ENCODE peak calls at places on chromosomes 5 and 9, in ten cellular contexts. One of them, this sample, is unnamed.

GRCh38 chr9:110095776-110096175 is 112.2 kb downstream of the C9orf152 start:
- DNase-seq in nucleus accumbens: no peak
- DNase-seq in NCI-H2081: no peak
- DNase-seq in KG1: no peak
- DNase-seq in effector CD8-positive, alpha-beta T cell: no peak
- DNase-seq in M059J: peak
- DNase-seq in DND-41: no peak
- DNase-seq in stimulated activated CD4-positive, alpha-beta T cell treated with anti-CD3 and anti-CD28 coated beads, Interleukin-2, amount 100 ng/mL, for 24 hours: no peak
- DNase-seq in CD4-positive, CD25-positive, alpha-beta regulatory T cell: no peak
- DNase-seq in tibial artery: no peak
- DNase-seq in this sample: no peak

GRCh38 chr5:119726544-119726943 is 97.2 kb downstream of the FAM170A start:
- DNase-seq in nucleus accumbens: no peak
- DNase-seq in NCI-H2081: no peak
- DNase-seq in KG1: no peak
- DNase-seq in effector CD8-positive, alpha-beta T cell: no peak
- DNase-seq in M059J: no peak
- DNase-seq in DND-41: no peak
- DNase-seq in stimulated activated CD4-positive, alpha-beta T cell treated with anti-CD3 and anti-CD28 coated beads, Interleukin-2, amount 100 ng/mL, for 24 hours: no peak
- DNase-seq in CD4-positive, CD25-positive, alpha-beta regulatory T cell: no peak
- DNase-seq in tibial artery: no peak
- DNase-seq in this sample: no peak

GRCh38 chr5:92969191-92969780 is 611.7 kb downstream of the NR2F1-AS1 start:
- DNase-seq in nucleus accumbens: no peak
- DNase-seq in NCI-H2081: no peak
- DNase-seq in KG1: no peak
- DNase-seq in effector CD8-positive, alpha-beta T cell: no peak
- DNase-seq in M059J: no peak
- DNase-seq in DND-41: no peak
- DNase-seq in stimulated activated CD4-positive, alpha-beta T cell treated with anti-CD3 and anti-CD28 coated beads, Interleukin-2, amount 100 ng/mL, for 24 hours: no peak
- DNase-seq in CD4-positive, CD25-positive, alpha-beta regulatory T cell: no peak
- DNase-seq in tibial artery: no peak
- DNase-seq in this sample: no peak

GRCh38 chr5:74281191-74281590 is 359.3 kb downstream of the ENC1 start:
- DNase-seq in nucleus accumbens: no peak
- DNase-seq in NCI-H2081: no peak
- DNase-seq in KG1: no peak
- DNase-seq in effector CD8-positive, alpha-beta T cell: no peak
- DNase-seq in M059J: no peak
- DNase-seq in DND-41: no peak
- DNase-seq in stimulated activated CD4-positive, alpha-beta T cell treated with anti-CD3 and anti-CD28 coated beads, Interleukin-2, amount 100 ng/mL, for 24 hours: no peak
- DNase-seq in CD4-positive, CD25-positive, alpha-beta regulatory T cell: no peak
- DNase-seq in tibial artery: no peak
- DNase-seq in this sample: peak

GRCh38 chr9:135602789-135603481 is 36.4 kb downstream of the GLT6D1 start:
- DNase-seq in nucleus accumbens: no peak
- DNase-seq in NCI-H2081: no peak
- DNase-seq in KG1: peak
- DNase-seq in effector CD8-positive, alpha-beta T cell: peak
- DNase-seq in M059J: peak
- DNase-seq in DND-41: peak
- DNase-seq in stimulated activated CD4-positive, alpha-beta T cell treated with anti-CD3 and anti-CD28 coated beads, Interleukin-2, amount 100 ng/mL, for 24 hours: peak
- DNase-seq in CD4-positive, CD25-positive, alpha-beta regulatory T cell: peak
- DNase-seq in tibial artery: peak
- DNase-seq in this sample: no peak

GRCh38 chr5:152349683-152350526 is 55.2 kb downstream of the NMUR2 start:
- DNase-seq in nucleus accumbens: no peak
- DNase-seq in NCI-H2081: peak
- DNase-seq in KG1: no peak
- DNase-seq in effector CD8-positive, alpha-beta T cell: no peak
- DNase-seq in M059J: peak
- DNase-seq in DND-41: peak
- DNase-seq in stimulated activated CD4-positive, alpha-beta T cell treated with anti-CD3 and anti-CD28 coated beads, Interleukin-2, amount 100 ng/mL, for 24 hours: peak
- DNase-seq in CD4-positive, CD25-positive, alpha-beta regulatory T cell: no peak
- DNase-seq in tibial artery: no peak
- DNase-seq in this sample: peak

GRCh38 chr5:1699394-1699793 is 100.2 kb downstream of the MRPL36 start:
- DNase-seq in nucleus accumbens: no peak
- DNase-seq in NCI-H2081: no peak
- DNase-seq in KG1: no peak
- DNase-seq in effector CD8-positive, alpha-beta T cell: no peak
- DNase-seq in M059J: no peak
- DNase-seq in DND-41: no peak
- DNase-seq in stimulated activated CD4-positive, alpha-beta T cell treated with anti-CD3 and anti-CD28 coated beads, Interleukin-2, amount 100 ng/mL, for 24 hours: no peak
- DNase-seq in CD4-positive, CD25-positive, alpha-beta regulatory T cell: no peak
- DNase-seq in tibial artery: no peak
- DNase-seq in this sample: no peak

GRCh38 chr5:116566251-116566650 is 8.4 kb downstream of the SEMA6A start:
- DNase-seq in nucleus accumbens: no peak
- DNase-seq in NCI-H2081: no peak
- DNase-seq in KG1: no peak
- DNase-seq in effector CD8-positive, alpha-beta T cell: no peak
- DNase-seq in M059J: no peak
- DNase-seq in DND-41: no peak
- DNase-seq in stimulated activated CD4-positive, alpha-beta T cell treated with anti-CD3 and anti-CD28 coated beads, Interleukin-2, amount 100 ng/mL, for 24 hours: no peak
- DNase-seq in CD4-positive, CD25-positive, alpha-beta regulatory T cell: no peak
- DNase-seq in tibial artery: no peak
- DNase-seq in this sample: no peak

GRCh38 chr5:14869286-14870164 is 2.1 kb downstream of the ANKH start:
- DNase-seq in nucleus accumbens: peak
- DNase-seq in NCI-H2081: no peak
- DNase-seq in KG1: no peak
- DNase-seq in effector CD8-positive, alpha-beta T cell: no peak
- DNase-seq in M059J: no peak
- DNase-seq in DND-41: peak
- DNase-seq in stimulated activated CD4-positive, alpha-beta T cell treated with anti-CD3 and anti-CD28 coated beads, Interleukin-2, amount 100 ng/mL, for 24 hours: peak
- DNase-seq in CD4-positive, CD25-positive, alpha-beta regulatory T cell: no peak
- DNase-seq in tibial artery: no peak
- DNase-seq in this sample: no peak

GRCh38 chr9:5514608-5515260 is 4.4 kb downstream of the PDCD1LG2 start:
- DNase-seq in nucleus accumbens: no peak
- DNase-seq in NCI-H2081: no peak
- DNase-seq in KG1: no peak
- DNase-seq in effector CD8-positive, alpha-beta T cell: no peak
- DNase-seq in M059J: peak
- DNase-seq in DND-41: no peak
- DNase-seq in stimulated activated CD4-positive, alpha-beta T cell treated with anti-CD3 and anti-CD28 coated beads, Interleukin-2, amount 100 ng/mL, for 24 hours: no peak
- DNase-seq in CD4-positive, CD25-positive, alpha-beta regulatory T cell: no peak
- DNase-seq in tibial artery: no peak
- DNase-seq in this sample: no peak

GRCh38 chr5:150376799-150377771 is 19.6 kb downstream of the TCOF1 start:
- DNase-seq in nucleus accumbens: no peak
- DNase-seq in NCI-H2081: no peak
- DNase-seq in KG1: no peak
- DNase-seq in effector CD8-positive, alpha-beta T cell: no peak
- DNase-seq in M059J: peak
- DNase-seq in DND-41: no peak
- DNase-seq in stimulated activated CD4-positive, alpha-beta T cell treated with anti-CD3 and anti-CD28 coated beads, Interleukin-2, amount 100 ng/mL, for 24 hours: no peak
- DNase-seq in CD4-positive, CD25-positive, alpha-beta regulatory T cell: no peak
- DNase-seq in tibial artery: no peak
- DNase-seq in this sample: no peak

GRCh38 chr5:160188151-160188967 is 40.9 kb upstream of the FABP6 start:
- DNase-seq in nucleus accumbens: no peak
- DNase-seq in NCI-H2081: no peak
- DNase-seq in KG1: no peak
- DNase-seq in effector CD8-positive, alpha-beta T cell: no peak
- DNase-seq in M059J: peak
- DNase-seq in DND-41: no peak
- DNase-seq in stimulated activated CD4-positive, alpha-beta T cell treated with anti-CD3 and anti-CD28 coated beads, Interleukin-2, amount 100 ng/mL, for 24 hours: no peak
- DNase-seq in CD4-positive, CD25-positive, alpha-beta regulatory T cell: no peak
- DNase-seq in tibial artery: peak
- DNase-seq in this sample: no peak

GRCh38 chr5:13921573-13921972 is 22.9 kb downstream of the DNAH5 start:
- DNase-seq in nucleus accumbens: no peak
- DNase-seq in NCI-H2081: no peak
- DNase-seq in KG1: no peak
- DNase-seq in effector CD8-positive, alpha-beta T cell: no peak
- DNase-seq in M059J: peak
- DNase-seq in DND-41: no peak
- DNase-seq in stimulated activated CD4-positive, alpha-beta T cell treated with anti-CD3 and anti-CD28 coated beads, Interleukin-2, amount 100 ng/mL, for 24 hours: no peak
- DNase-seq in CD4-positive, CD25-positive, alpha-beta regulatory T cell: no peak
- DNase-seq in tibial artery: no peak
- DNase-seq in this sample: no peak

GRCh38 chr9:76758476-76758875 is 5.8 kb upstream of the PCA3 start:
- DNase-seq in nucleus accumbens: no peak
- DNase-seq in NCI-H2081: no peak
- DNase-seq in KG1: no peak
- DNase-seq in effector CD8-positive, alpha-beta T cell: no peak
- DNase-seq in M059J: peak
- DNase-seq in DND-41: no peak
- DNase-seq in stimulated activated CD4-positive, alpha-beta T cell treated with anti-CD3 and anti-CD28 coated beads, Interleukin-2, amount 100 ng/mL, for 24 hours: no peak
- DNase-seq in CD4-positive, CD25-positive, alpha-beta regulatory T cell: no peak
- DNase-seq in tibial artery: no peak
- DNase-seq in this sample: no peak

GRCh38 chr9:123550012-123550411 is 194.0 kb downstream of the CRB2 start:
- DNase-seq in nucleus accumbens: no peak
- DNase-seq in NCI-H2081: no peak
- DNase-seq in KG1: no peak
- DNase-seq in effector CD8-positive, alpha-beta T cell: no peak
- DNase-seq in M059J: no peak
- DNase-seq in DND-41: no peak
- DNase-seq in stimulated activated CD4-positive, alpha-beta T cell treated with anti-CD3 and anti-CD28 coated beads, Interleukin-2, amount 100 ng/mL, for 24 hours: no peak
- DNase-seq in CD4-positive, CD25-positive, alpha-beta regulatory T cell: no peak
- DNase-seq in tibial artery: no peak
- DNase-seq in this sample: no peak

GRCh38 chr5:149857499-149857898 is 87.1 kb downstream of the PDE6A start:
- DNase-seq in nucleus accumbens: no peak
- DNase-seq in NCI-H2081: no peak
- DNase-seq in KG1: no peak
- DNase-seq in effector CD8-positive, alpha-beta T cell: no peak
- DNase-seq in M059J: peak
- DNase-seq in DND-41: no peak
- DNase-seq in stimulated activated CD4-positive, alpha-beta T cell treated with anti-CD3 and anti-CD28 coated beads, Interleukin-2, amount 100 ng/mL, for 24 hours: no peak
- DNase-seq in CD4-positive, CD25-positive, alpha-beta regulatory T cell: no peak
- DNase-seq in tibial artery: peak
- DNase-seq in this sample: peak

GRCh38 chr5:36943584-36943983 is 67.0 kb downstream of the NIPBL start:
- DNase-seq in nucleus accumbens: no peak
- DNase-seq in NCI-H2081: no peak
- DNase-seq in KG1: no peak
- DNase-seq in effector CD8-positive, alpha-beta T cell: no peak
- DNase-seq in M059J: no peak
- DNase-seq in DND-41: no peak
- DNase-seq in stimulated activated CD4-positive, alpha-beta T cell treated with anti-CD3 and anti-CD28 coated beads, Interleukin-2, amount 100 ng/mL, for 24 hours: no peak
- DNase-seq in CD4-positive, CD25-positive, alpha-beta regulatory T cell: no peak
- DNase-seq in tibial artery: no peak
- DNase-seq in this sample: no peak

GRCh38 chr9:111099199-111100005 is 61.1 kb upstream of the LPAR1 start:
- DNase-seq in nucleus accumbens: no peak
- DNase-seq in NCI-H2081: no peak
- DNase-seq in KG1: no peak
- DNase-seq in effector CD8-positive, alpha-beta T cell: no peak
- DNase-seq in M059J: peak
- DNase-seq in DND-41: no peak
- DNase-seq in stimulated activated CD4-positive, alpha-beta T cell treated with anti-CD3 and anti-CD28 coated beads, Interleukin-2, amount 100 ng/mL, for 24 hours: no peak
- DNase-seq in CD4-positive, CD25-positive, alpha-beta regulatory T cell: no peak
- DNase-seq in tibial artery: no peak
- DNase-seq in this sample: no peak

GRCh38 chr9:130905902-130906726 is 9.5 kb upstream of the QRFP start:
- DNase-seq in nucleus accumbens: no peak
- DNase-seq in NCI-H2081: no peak
- DNase-seq in KG1: no peak
- DNase-seq in effector CD8-positive, alpha-beta T cell: no peak
- DNase-seq in M059J: no peak
- DNase-seq in DND-41: no peak
- DNase-seq in stimulated activated CD4-positive, alpha-beta T cell treated with anti-CD3 and anti-CD28 coated beads, Interleukin-2, amount 100 ng/mL, for 24 hours: no peak
- DNase-seq in CD4-positive, CD25-positive, alpha-beta regulatory T cell: no peak
- DNase-seq in tibial artery: no peak
- DNase-seq in this sample: no peak

GRCh38 chr9:109913461-109913810 is 133.4 kb downstream of the PALM2AKAP2 start:
- DNase-seq in nucleus accumbens: no peak
- DNase-seq in NCI-H2081: no peak
- DNase-seq in KG1: no peak
- DNase-seq in effector CD8-positive, alpha-beta T cell: no peak
- DNase-seq in M059J: no peak
- DNase-seq in DND-41: no peak
- DNase-seq in stimulated activated CD4-positive, alpha-beta T cell treated with anti-CD3 and anti-CD28 coated beads, Interleukin-2, amount 100 ng/mL, for 24 hours: no peak
- DNase-seq in CD4-positive, CD25-positive, alpha-beta regulatory T cell: no peak
- DNase-seq in tibial artery: no peak
- DNase-seq in this sample: no peak

GRCh38 chr9:17005085-17005484 is 129.8 kb upstream of the CNTLN start:
- DNase-seq in nucleus accumbens: no peak
- DNase-seq in NCI-H2081: peak
- DNase-seq in KG1: no peak
- DNase-seq in effector CD8-positive, alpha-beta T cell: no peak
- DNase-seq in M059J: peak
- DNase-seq in DND-41: no peak
- DNase-seq in stimulated activated CD4-positive, alpha-beta T cell treated with anti-CD3 and anti-CD28 coated beads, Interleukin-2, amount 100 ng/mL, for 24 hours: no peak
- DNase-seq in CD4-positive, CD25-positive, alpha-beta regulatory T cell: no peak
- DNase-seq in tibial artery: peak
- DNase-seq in this sample: no peak

GRCh38 chr5:72649449-72649848 is 142.2 kb upstream of the ZNF366 start:
- DNase-seq in nucleus accumbens: no peak
- DNase-seq in NCI-H2081: no peak
- DNase-seq in KG1: no peak
- DNase-seq in effector CD8-positive, alpha-beta T cell: no peak
- DNase-seq in M059J: peak
- DNase-seq in DND-41: no peak
- DNase-seq in stimulated activated CD4-positive, alpha-beta T cell treated with anti-CD3 and anti-CD28 coated beads, Interleukin-2, amount 100 ng/mL, for 24 hours: no peak
- DNase-seq in CD4-positive, CD25-positive, alpha-beta regulatory T cell: no peak
- DNase-seq in tibial artery: no peak
- DNase-seq in this sample: no peak

GRCh38 chr9:14326264-14326826 is 12.4 kb upstream of the NFIB start:
- DNase-seq in nucleus accumbens: no peak
- DNase-seq in NCI-H2081: peak
- DNase-seq in KG1: no peak
- DNase-seq in effector CD8-positive, alpha-beta T cell: no peak
- DNase-seq in M059J: peak
- DNase-seq in DND-41: peak
- DNase-seq in stimulated activated CD4-positive, alpha-beta T cell treated with anti-CD3 and anti-CD28 coated beads, Interleukin-2, amount 100 ng/mL, for 24 hours: no peak
- DNase-seq in CD4-positive, CD25-positive, alpha-beta regulatory T cell: no peak
- DNase-seq in tibial artery: no peak
- DNase-seq in this sample: peak

GRCh38 chr5:111117149-111117548 is 25.0 kb downstream of the WDR36 start:
- DNase-seq in nucleus accumbens: no peak
- DNase-seq in NCI-H2081: no peak
- DNase-seq in KG1: no peak
- DNase-seq in effector CD8-positive, alpha-beta T cell: no peak
- DNase-seq in M059J: no peak
- DNase-seq in DND-41: no peak
- DNase-seq in stimulated activated CD4-positive, alpha-beta T cell treated with anti-CD3 and anti-CD28 coated beads, Interleukin-2, amount 100 ng/mL, for 24 hours: no peak
- DNase-seq in CD4-positive, CD25-positive, alpha-beta regulatory T cell: no peak
- DNase-seq in tibial artery: no peak
- DNase-seq in this sample: no peak

GRCh38 chr5:139104577-139105271 is 93.4 kb downstream of the SIL1 start:
- DNase-seq in nucleus accumbens: peak
- DNase-seq in NCI-H2081: no peak
- DNase-seq in KG1: no peak
- DNase-seq in effector CD8-positive, alpha-beta T cell: no peak
- DNase-seq in M059J: peak
- DNase-seq in DND-41: no peak
- DNase-seq in stimulated activated CD4-positive, alpha-beta T cell treated with anti-CD3 and anti-CD28 coated beads, Interleukin-2, amount 100 ng/mL, for 24 hours: no peak
- DNase-seq in CD4-positive, CD25-positive, alpha-beta regulatory T cell: no peak
- DNase-seq in tibial artery: peak
- DNase-seq in this sample: no peak

GRCh38 chr9:91771864-91772263 is 178.2 kb downstream of the ROR2 start:
- DNase-seq in nucleus accumbens: no peak
- DNase-seq in NCI-H2081: no peak
- DNase-seq in KG1: no peak
- DNase-seq in effector CD8-positive, alpha-beta T cell: no peak
- DNase-seq in M059J: no peak
- DNase-seq in DND-41: no peak
- DNase-seq in stimulated activated CD4-positive, alpha-beta T cell treated with anti-CD3 and anti-CD28 coated beads, Interleukin-2, amount 100 ng/mL, for 24 hours: no peak
- DNase-seq in CD4-positive, CD25-positive, alpha-beta regulatory T cell: no peak
- DNase-seq in tibial artery: no peak
- DNase-seq in this sample: no peak

GRCh38 chr5:15598294-15598902 is 98.4 kb downstream of the FBXL7 start:
- DNase-seq in nucleus accumbens: no peak
- DNase-seq in NCI-H2081: peak
- DNase-seq in KG1: no peak
- DNase-seq in effector CD8-positive, alpha-beta T cell: no peak
- DNase-seq in M059J: peak
- DNase-seq in DND-41: peak
- DNase-seq in stimulated activated CD4-positive, alpha-beta T cell treated with anti-CD3 and anti-CD28 coated beads, Interleukin-2, amount 100 ng/mL, for 24 hours: peak
- DNase-seq in CD4-positive, CD25-positive, alpha-beta regulatory T cell: no peak
- DNase-seq in tibial artery: no peak
- DNase-seq in this sample: no peak

GRCh38 chr5:103057208-103058130 is 62.5 kb downstream of the GIN1 start:
- DNase-seq in nucleus accumbens: no peak
- DNase-seq in NCI-H2081: no peak
- DNase-seq in KG1: no peak
- DNase-seq in effector CD8-positive, alpha-beta T cell: no peak
- DNase-seq in M059J: peak
- DNase-seq in DND-41: no peak
- DNase-seq in stimulated activated CD4-positive, alpha-beta T cell treated with anti-CD3 and anti-CD28 coated beads, Interleukin-2, amount 100 ng/mL, for 24 hours: no peak
- DNase-seq in CD4-positive, CD25-positive, alpha-beta regulatory T cell: no peak
- DNase-seq in tibial artery: no peak
- DNase-seq in this sample: no peak